ENCODE peak calls at places on chromosome 7, in four cellular contexts. N is kidney, O is DND-41, J is A549. C is an unnamed sample.
A peak's percentile ranks its signal among the peaks of the same experiment; 100 is the strongest.

GRCh38 chr7:55240418-55241142 is 124.6 kb upstream of the LANCL2 start:
- DNase-seq in J (no peak), N (no peak), O (no peak), C (no peak)

GRCh38 chr7:120502825-120503224 is 229.8 kb downstream of the KCND2 start:
- DNase-seq in J (no peak), N (no peak), O (no peak), C (no peak)

GRCh38 chr7:152076324-152076821 is 50.9 kb downstream of the GALNT11 start:
- DNase-seq in N (no peak), O (peak; percentile 37), J (peak; percentile 50), C (peak; percentile 9)

GRCh38 chr7:156823441-156823840 is 69.5 kb downstream of the LMBR1 start:
- DNase-seq in N (no peak), O (no peak), J (no peak), C (no peak)

GRCh38 chr7:133571066-133571465 is 318.2 kb downstream of the EXOC4 start:
- DNase-seq in N (no peak), J (no peak), O (no peak), C (no peak)

GRCh38 chr7:29147821-29148220 is 1.5 kb upstream of the CPVL start:
- DNase-seq in N (no peak), O (no peak), J (no peak), C (no peak)

GRCh38 chr7:111357691-111358090 is 204.6 kb downstream of the IMMP2L start:
- DNase-seq in J (peak; percentile 18), O (no peak), N (no peak), C (no peak)

GRCh38 chr7:15674586-15674985 is 11.9 kb downstream of the MEOX2 start:
- DNase-seq in O (no peak), N (no peak), J (no peak), C (no peak)

GRCh38 chr7:47576909-47577255 is 5.0 kb downstream of the TNS3 start:
- DNase-seq in N (no peak), J (peak; percentile 58), O (no peak), C (no peak)

GRCh38 chr7:102412548-102412947 is 16.4 kb downstream of the PRKRIP1 start:
- DNase-seq in J (peak; percentile 46), N (no peak), O (no peak), C (peak; percentile 42)
- H3K4me1 ChIP-seq in J (no peaks in the 10 kb centered on the region), N (peaks cover 8% of the 10 kb centered on the region), O (no peaks in the 10 kb centered on the region), C (peaks cover 37% of the 10 kb centered on the region)

DNA sequence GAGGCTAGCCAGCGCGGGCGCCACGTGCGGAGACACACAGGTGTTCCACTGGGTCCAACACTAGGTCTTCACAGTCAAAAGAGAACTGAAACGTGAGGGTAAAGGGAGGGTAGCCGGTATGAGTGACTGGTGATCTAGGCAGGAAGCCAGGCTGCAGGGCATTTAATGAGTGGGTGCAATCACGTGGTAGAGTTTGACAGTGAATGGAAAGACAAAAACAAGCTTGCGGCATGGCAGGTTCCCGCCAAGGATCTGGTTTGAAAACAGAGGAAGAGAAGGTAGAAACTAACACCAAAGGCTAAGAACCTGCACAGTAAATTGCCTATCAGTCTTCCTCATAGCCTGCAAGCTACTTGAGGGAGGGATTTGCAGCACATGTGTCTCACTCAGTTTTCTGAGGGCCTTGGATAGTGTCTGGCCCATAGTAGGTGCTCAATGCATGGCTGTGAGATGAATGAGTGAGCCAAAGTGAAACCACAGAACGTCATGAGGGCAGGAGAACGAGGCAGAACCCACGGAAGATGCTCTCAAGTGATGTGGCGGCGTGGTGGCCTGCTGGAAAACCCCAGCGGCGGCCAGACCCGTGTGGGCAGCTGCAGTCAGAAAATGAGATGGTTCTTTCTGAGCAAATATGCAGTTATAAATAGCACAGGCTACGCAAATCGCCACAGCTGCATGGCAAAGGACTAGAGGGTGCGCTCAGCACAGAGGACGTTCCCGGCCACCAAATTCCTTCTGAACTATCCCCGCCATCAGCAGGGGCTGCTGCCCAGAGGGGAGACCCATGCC is 183.6 kb upstream of the NFE2L3 start:
- DNase-seq in J (no peak), N (no peak), O (no peak), C (peak; percentile 46)
- H3K4me3 ChIP-seq in J (no peak overlapping the region), N (no peak overlapping the region), O (no peak overlapping the region), C (peak overlapping the region; percentile 38)

DNA sequence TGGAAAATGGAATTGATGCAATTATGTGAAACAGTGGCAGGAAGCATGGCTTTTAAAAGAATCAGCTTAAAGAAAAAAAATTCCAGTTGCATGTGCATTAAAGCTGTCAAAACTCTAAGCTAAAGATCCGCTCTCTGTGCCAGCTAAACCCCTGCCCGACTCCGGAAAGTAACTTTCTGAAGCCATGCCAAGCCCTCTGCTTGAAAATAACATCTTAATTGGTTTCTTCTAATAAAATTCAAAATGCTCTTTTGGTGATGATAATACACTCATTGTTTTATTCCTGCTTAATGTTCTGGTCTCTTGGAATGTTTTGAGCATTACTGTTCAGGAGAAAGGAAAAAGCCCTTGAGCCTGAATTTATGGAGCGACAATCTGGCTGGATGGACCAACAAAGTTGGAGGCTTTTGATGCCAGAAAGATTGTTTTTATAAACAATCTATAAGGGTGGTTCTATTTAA is 11.7 kb downstream of the SEMA3C start:
- DNase-seq in N (no peak), J (no peak), O (no peak), C (no peak)
- H3K27ac ChIP-seq in N (no peak overlapping the region), J (peak overlapping the region; percentile 36), O (no peak overlapping the region), C (no peak overlapping the region)

GRCh38 chr7:512146-512510 is 7.5 kb downstream of the PDGFA start:
- DNase-seq in N (peak; percentile 75), O (no peak), J (no peak), C (no peak)
- H3K4me1 ChIP-seq in N (no peaks in the 10 kb centered on the region), O (peaks cover 17% of the 10 kb centered on the region), J (peaks cover 18% of the 10 kb centered on the region), C (no peaks in the 10 kb centered on the region)

GRCh38 chr7:51446785-51447184 is 130.2 kb upstream of the COBL start:
- DNase-seq in O (no peak), J (no peak), N (no peak), C (no peak)
- H3K4me3 ChIP-seq in O (no peak overlapping the region), J (no peak overlapping the region), N (no peak overlapping the region), C (no peak overlapping the region)

GRCh38 chr7:3095046-3095445 is 51.4 kb upstream of the CARD11 start:
- DNase-seq in N (no peak), J (no peak), O (peak; percentile 34), C (peak; percentile 51)
- H3K27ac ChIP-seq in N (no peak overlapping the region), J (no peak overlapping the region), O (no peak overlapping the region), C (peak overlapping the region; percentile 76)

GRCh38 chr7:117587931-117588330 is 108.1 kb downstream of the CFTR start:
- DNase-seq in J (no peak), N (no peak), O (no peak), C (no peak)

GRCh38 chr7:117590191-117590590 is 110.4 kb downstream of the CFTR start:
- DNase-seq in O (no peak), N (no peak), J (no peak), C (no peak)

GRCh38 chr7:117592011-117592635 is 112.3 kb downstream of the CFTR start:
- DNase-seq in N (no peak), O (peak; percentile 65), J (no peak), C (no peak)

GRCh38 chr7:117588352-117588794 is 108.5 kb downstream of the CFTR start:
- DNase-seq in N (no peak), J (peak; percentile 73), O (peak; percentile 73), C (no peak)
- H3K4me1 ChIP-seq in N (no peaks in the 10 kb centered on the region), J (peaks cover 27% of the 10 kb centered on the region), O (peaks cover 80% of the 10 kb centered on the region), C (no peaks in the 10 kb centered on the region)

GRCh38 chr7:116198748-116199410 is 11.5 kb upstream of the TES start:
- DNase-seq in J (no peak), O (no peak), N (no peak), C (no peak)

GRCh38 chr7:116195451-116195850 is 14.9 kb upstream of the TES start:
- DNase-seq in J (no peak), O (no peak), N (no peak), C (no peak)

GRCh38 chr7:116197355-116197754 is 13.0 kb upstream of the TES start:
- DNase-seq in J (no peak), O (no peak), N (no peak), C (no peak)

GRCh38 chr7:116194115-116194514 is 16.2 kb upstream of the TES start:
- DNase-seq in N (no peak), J (no peak), O (no peak), C (no peak)

DNA sequence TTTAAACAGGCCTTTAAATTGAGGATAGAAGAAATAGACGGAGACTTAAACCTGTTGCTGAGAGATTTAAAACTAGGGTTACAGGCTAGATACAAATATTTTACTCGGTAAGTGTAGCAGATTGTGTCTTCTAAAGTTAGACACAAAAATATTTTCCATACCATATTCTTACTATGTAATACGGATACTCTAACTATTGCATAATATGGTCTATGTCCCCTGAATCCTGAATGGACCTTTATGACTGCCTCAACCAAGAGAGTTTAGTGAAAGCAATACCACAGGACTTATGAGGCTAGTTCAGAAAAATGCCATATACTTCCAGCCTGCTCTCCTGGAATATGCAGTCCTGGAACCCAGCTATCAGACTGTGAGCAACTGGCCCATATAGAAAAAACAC is 13.4 kb upstream of the TES start:
- DNase-seq in J (no peak), N (no peak), O (no peak), C (no peak)
- H3K4me3 ChIP-seq in J (no peak overlapping the region), N (no peak overlapping the region), O (no peak overlapping the region), C (no peak overlapping the region)

GRCh38 chr7:92988941-92989540 is 128.7 kb downstream of the SAMD9 start:
- DNase-seq in N (no peak), O (no peak), J (no peak), C (no peak)
- H3K27ac ChIP-seq in N (no peak overlapping the region), O (no peak overlapping the region), J (no peak overlapping the region), C (no peak overlapping the region)